ENCODE peak calls at places on chromosomes 1 and 21, in six cellular contexts. One of them, this sample, is unnamed.

GRCh38 chr1:54859687-54860391 is 27.2 kb downstream of the DHCR24 start:
- DNase-seq in GM19239: no peak
- DNase-seq in astrocyte of the spinal cord: peak
- DNase-seq in mucosa of descending colon: no peak
- DNase-seq in T-helper 1 cell: no peak
- DNase-seq in effector memory CD8-positive, alpha-beta T cell: no peak
- DNase-seq in this sample: no peak

GRCh38 chr1:113949007-113949406 is 19.9 kb downstream of the HIPK1 start:
- DNase-seq in GM19239: no peak
- DNase-seq in astrocyte of the spinal cord: no peak
- DNase-seq in T-helper 1 cell: no peak
- DNase-seq in effector memory CD8-positive, alpha-beta T cell: no peak
- DNase-seq in mucosa of descending colon: no peak
- DNase-seq in this sample: peak

GRCh38 chr21:38363684-38364083 is 106.9 kb downstream of the KCNJ15 start:
- DNase-seq in astrocyte of the spinal cord: no peak
- DNase-seq in effector memory CD8-positive, alpha-beta T cell: no peak
- DNase-seq in T-helper 1 cell: no peak
- DNase-seq in mucosa of descending colon: no peak
- DNase-seq in GM19239: no peak
- DNase-seq in this sample: no peak

GRCh38 chr1:58883888-58884482 is 100.1 kb upstream of the JUN start:
- DNase-seq in effector memory CD8-positive, alpha-beta T cell: no peak
- DNase-seq in T-helper 1 cell: no peak
- DNase-seq in astrocyte of the spinal cord: no peak
- DNase-seq in mucosa of descending colon: no peak
- DNase-seq in GM19239: peak
- DNase-seq in this sample: peak

GRCh38 chr1:40592107-40592773 is 60.8 kb downstream of the ZNF684 start:
- DNase-seq in GM19239: no peak
- DNase-seq in T-helper 1 cell: no peak
- DNase-seq in astrocyte of the spinal cord: peak
- DNase-seq in mucosa of descending colon: peak
- DNase-seq in effector memory CD8-positive, alpha-beta T cell: no peak
- DNase-seq in this sample: peak

GRCh38 chr1:209931141-209931540 is 6.9 kb upstream of the SYT14 start:
- DNase-seq in T-helper 1 cell: no peak
- DNase-seq in astrocyte of the spinal cord: no peak
- DNase-seq in GM19239: no peak
- DNase-seq in mucosa of descending colon: no peak
- DNase-seq in effector memory CD8-positive, alpha-beta T cell: no peak
- DNase-seq in this sample: no peak

GRCh38 chr21:42107881-42108553 is 36.9 kb downstream of the UMODL1 start:
- DNase-seq in T-helper 1 cell: peak
- DNase-seq in mucosa of descending colon: peak
- DNase-seq in effector memory CD8-positive, alpha-beta T cell: peak
- DNase-seq in GM19239: peak
- DNase-seq in astrocyte of the spinal cord: peak
- DNase-seq in this sample: peak

GRCh38 chr1:15350151-15350550 is 59.5 kb upstream of the EFHD2 start:
- DNase-seq in astrocyte of the spinal cord: no peak
- DNase-seq in mucosa of descending colon: no peak
- DNase-seq in GM19239: no peak
- DNase-seq in effector memory CD8-positive, alpha-beta T cell: no peak
- DNase-seq in T-helper 1 cell: no peak
- DNase-seq in this sample: no peak

GRCh38 chr1:14946567-14947285 is 206.8 kb upstream of the TMEM51 start:
- DNase-seq in T-helper 1 cell: no peak
- DNase-seq in effector memory CD8-positive, alpha-beta T cell: no peak
- DNase-seq in GM19239: no peak
- DNase-seq in astrocyte of the spinal cord: peak
- DNase-seq in mucosa of descending colon: no peak
- DNase-seq in this sample: peak

GRCh38 chr1:76281306-76281705 is 206.8 kb downstream of the ST6GALNAC3 start:
- DNase-seq in T-helper 1 cell: no peak
- DNase-seq in GM19239: no peak
- DNase-seq in mucosa of descending colon: no peak
- DNase-seq in effector memory CD8-positive, alpha-beta T cell: no peak
- DNase-seq in astrocyte of the spinal cord: no peak
- DNase-seq in this sample: no peak

GRCh38 chr1:147167361-147167760 is 4.9 kb downstream of the PRKAB2 start:
- DNase-seq in effector memory CD8-positive, alpha-beta T cell: no peak
- DNase-seq in T-helper 1 cell: no peak
- DNase-seq in GM19239: no peak
- DNase-seq in astrocyte of the spinal cord: peak
- DNase-seq in mucosa of descending colon: no peak
- DNase-seq in this sample: no peak

GRCh38 chr1:108051625-108052382 is 86.8 kb upstream of the VAV3 start:
- DNase-seq in effector memory CD8-positive, alpha-beta T cell: no peak
- DNase-seq in T-helper 1 cell: no peak
- DNase-seq in GM19239: no peak
- DNase-seq in astrocyte of the spinal cord: no peak
- DNase-seq in mucosa of descending colon: no peak
- DNase-seq in this sample: no peak

GRCh38 chr21:42298237-42298636 is 17.0 kb downstream of the TFF3 start:
- DNase-seq in GM19239: no peak
- DNase-seq in T-helper 1 cell: no peak
- DNase-seq in effector memory CD8-positive, alpha-beta T cell: no peak
- DNase-seq in astrocyte of the spinal cord: no peak
- DNase-seq in mucosa of descending colon: no peak
- DNase-seq in this sample: no peak

GRCh38 chr21:46150073-46150472 is 5.3 kb downstream of the FTCD start:
- DNase-seq in T-helper 1 cell: peak
- DNase-seq in astrocyte of the spinal cord: no peak
- DNase-seq in effector memory CD8-positive, alpha-beta T cell: no peak
- DNase-seq in mucosa of descending colon: no peak
- DNase-seq in GM19239: no peak
- DNase-seq in this sample: no peak

GRCh38 chr1:226466301-226466700 is 58.4 kb upstream of the PARP1 start:
- DNase-seq in mucosa of descending colon: no peak
- DNase-seq in GM19239: no peak
- DNase-seq in effector memory CD8-positive, alpha-beta T cell: no peak
- DNase-seq in T-helper 1 cell: no peak
- DNase-seq in astrocyte of the spinal cord: no peak
- DNase-seq in this sample: no peak

GRCh38 chr1:96416690-96417444 is 304.7 kb upstream of the PTBP2 start:
- DNase-seq in T-helper 1 cell: no peak
- DNase-seq in GM19239: no peak
- DNase-seq in mucosa of descending colon: no peak
- DNase-seq in effector memory CD8-positive, alpha-beta T cell: no peak
- DNase-seq in astrocyte of the spinal cord: no peak
- DNase-seq in this sample: peak

GRCh38 chr1:206575165-206575893 is 36.9 kb downstream of the EIF2D start:
- DNase-seq in T-helper 1 cell: no peak
- DNase-seq in astrocyte of the spinal cord: peak
- DNase-seq in effector memory CD8-positive, alpha-beta T cell: peak
- DNase-seq in GM19239: no peak
- DNase-seq in mucosa of descending colon: peak
- DNase-seq in this sample: peak

GRCh38 chr1:224873645-224874369 is 55.7 kb upstream of the DNAH14 start:
- DNase-seq in T-helper 1 cell: no peak
- DNase-seq in astrocyte of the spinal cord: no peak
- DNase-seq in mucosa of descending colon: peak
- DNase-seq in GM19239: no peak
- DNase-seq in effector memory CD8-positive, alpha-beta T cell: no peak
- DNase-seq in this sample: no peak

GRCh38 chr1:12594966-12595838 is 22.8 kb downstream of the DHRS3 start:
- DNase-seq in mucosa of descending colon: peak
- DNase-seq in astrocyte of the spinal cord: peak
- DNase-seq in T-helper 1 cell: no peak
- DNase-seq in effector memory CD8-positive, alpha-beta T cell: no peak
- DNase-seq in GM19239: no peak
- DNase-seq in this sample: peak

GRCh38 chr1:85274969-85275453 is 1.4 kb downstream of the BCL10 start:
- DNase-seq in GM19239: no peak
- DNase-seq in astrocyte of the spinal cord: peak
- DNase-seq in T-helper 1 cell: no peak
- DNase-seq in effector memory CD8-positive, alpha-beta T cell: no peak
- DNase-seq in mucosa of descending colon: peak
- DNase-seq in this sample: peak

GRCh38 chr1:228902781-228903572 is 167.7 kb downstream of the RHOU start:
- DNase-seq in mucosa of descending colon: peak
- DNase-seq in effector memory CD8-positive, alpha-beta T cell: no peak
- DNase-seq in GM19239: no peak
- DNase-seq in T-helper 1 cell: no peak
- DNase-seq in astrocyte of the spinal cord: peak
- DNase-seq in this sample: peak

GRCh38 chr1:30452925-30453324 is 270.5 kb downstream of the MATN1 start:
- DNase-seq in T-helper 1 cell: no peak
- DNase-seq in astrocyte of the spinal cord: no peak
- DNase-seq in effector memory CD8-positive, alpha-beta T cell: no peak
- DNase-seq in GM19239: no peak
- DNase-seq in mucosa of descending colon: no peak
- DNase-seq in this sample: no peak

GRCh38 chr1:162228586-162228985 is 148.1 kb downstream of the SPATA46 start:
- DNase-seq in T-helper 1 cell: no peak
- DNase-seq in GM19239: no peak
- DNase-seq in astrocyte of the spinal cord: no peak
- DNase-seq in effector memory CD8-positive, alpha-beta T cell: no peak
- DNase-seq in mucosa of descending colon: no peak
- DNase-seq in this sample: no peak

GRCh38 chr1:31814041-31814511 is 1.7 kb downstream of the SPOCD1 start:
- DNase-seq in effector memory CD8-positive, alpha-beta T cell: no peak
- DNase-seq in GM19239: no peak
- DNase-seq in T-helper 1 cell: no peak
- DNase-seq in astrocyte of the spinal cord: no peak
- DNase-seq in mucosa of descending colon: no peak
- DNase-seq in this sample: no peak

GRCh38 chr1:48677306-48678287 is 99.1 kb downstream of the BEND5 start:
- DNase-seq in T-helper 1 cell: no peak
- DNase-seq in astrocyte of the spinal cord: peak
- DNase-seq in effector memory CD8-positive, alpha-beta T cell: no peak
- DNase-seq in mucosa of descending colon: peak
- DNase-seq in GM19239: peak
- DNase-seq in this sample: peak

This sample was measured in endothelial cell of umbilical vein.